ENCODE peak calls at places on chromosomes 7 and 10, in ten cellular contexts. V, E, Y, O, D, Q, N, J, L and K are unnamed samples.

GRCh38 chr10:7696545-7696944 is 6.6 kb upstream of the ITIH2 start:
- DNase-seq in D (no peak), E (peak; percentile 67), O (no peak), N (no peak), V (no peak), Y (peak; percentile 84), J (no peak), Q (peak; percentile 77), L (peak; percentile 64), K (no peak)

GRCh38 chr10:10786334-10787090 is 231.2 kb upstream of the CELF2 start:
- DNase-seq in J (no peak), L (no peak), D (no peak), N (no peak), V (no peak), Q (no peak), E (no peak), O (no peak), Y (no peak), K (no peak)

GRCh38 chr7:112669306-112669705 is 120.9 kb downstream of the TMEM168 start:
- DNase-seq in D (no peak), N (no peak), Q (no peak), J (no peak), Y (no peak), O (no peak), L (no peak), E (no peak), V (no peak), K (no peak)

GRCh38 chr10:44801383-44802327 is 109.5 kb upstream of the TMEM72 start:
- DNase-seq in Y (peak; percentile 96), J (no peak), V (peak; percentile 5), L (peak; percentile 96), O (no peak), Q (peak; percentile 93), D (peak; percentile 86), N (peak; percentile 17), E (peak; percentile 85), K (no peak)

GRCh38 chr10:28587970-28588290 is 55.0 kb downstream of the WAC start:
- DNase-seq in L (no peak), Y (no peak), E (no peak), D (no peak), Q (no peak), O (no peak), V (no peak), J (no peak), N (no peak), K (no peak)

GRCh38 chr10:5446390-5446926 is 34.1 kb downstream of the NET1 start:
- DNase-seq in D (peak; percentile 97), Y (peak; percentile 96), V (peak; percentile 70), Q (peak; percentile 93), J (peak; percentile 72), N (peak; percentile 84), L (peak; percentile 97), E (peak; percentile 92), O (peak; percentile 96), K (peak; percentile 71)

GRCh38 chr10:108791794-108792474 is 1131.4 kb downstream of the XPNPEP1 start:
- DNase-seq in N (no peak), O (no peak), L (no peak), Q (no peak), D (no peak), E (no peak), V (no peak), Y (no peak), J (no peak), K (no peak)

GRCh38 chr10:130336612-130337304 is 200.6 kb downstream of the GLRX3 start:
- DNase-seq in Y (peak; percentile 17), L (no peak), E (no peak), Q (no peak), V (no peak), D (no peak), J (no peak), N (no peak), O (no peak), K (no peak)

GRCh38 chr10:122561212-122561611 is 658 bp downstream of the DMBT1 start:
- DNase-seq in E (no peak), O (no peak), V (no peak), Y (no peak), N (no peak), Q (no peak), L (no peak), J (no peak), D (no peak), K (no peak)

GRCh38 chr10:106515206-106515790 is 649.2 kb downstream of the SORCS1 start:
- DNase-seq in O (no peak), N (no peak), V (no peak), L (no peak), J (no peak), E (no peak), Y (no peak), Q (no peak), D (no peak), K (no peak)

GRCh38 chr10:121316432-121316831 is 281.8 kb downstream of the FGFR2 start:
- DNase-seq in V (no peak), L (no peak), Q (no peak), O (no peak), N (no peak), J (no peak), E (no peak), D (no peak), Y (no peak), K (no peak)

GRCh38 chr10:7767209-7767608 is 20.6 kb downstream of the KIN start:
- DNase-seq in V (no peak), Y (no peak), D (no peak), N (no peak), Q (no peak), J (no peak), L (no peak), E (no peak), O (no peak), K (no peak)

GRCh38 chr7:106166651-106167342 is 54.7 kb upstream of the SYPL1 start:
- DNase-seq in O (peak; percentile 62), N (no peak), Y (no peak), E (no peak), D (peak; percentile 38), L (peak; percentile 63), Q (no peak), J (peak; percentile 52), V (peak; percentile 51), K (peak; percentile 47)

GRCh38 chr10:712089-712488 is 22.6 kb upstream of the DIP2C start:
- DNase-seq in L (peak; percentile 26), N (no peak), E (no peak), Y (no peak), J (no peak), V (no peak), O (no peak), D (no peak), Q (no peak), K (no peak)

GRCh38 chr7:25069900-25070443 is 55.1 kb downstream of the CYCS start:
- DNase-seq in D (peak; percentile 39), J (peak; percentile 63), V (peak; percentile 52), O (peak; percentile 37), Q (no peak), Y (no peak), N (no peak), E (no peak), L (peak; percentile 77), K (peak; percentile 47)

GRCh38 chr7:68406480-68406879 is 1191.8 kb upstream of the AUTS2 start:
- DNase-seq in N (no peak), D (no peak), Q (no peak), J (no peak), Y (no peak), O (no peak), L (no peak), V (no peak), E (no peak), K (no peak)

GRCh38 chr10:54962134-54962900 is 161.3 kb upstream of the PCDH15 start:
- DNase-seq in D (no peak), Y (peak; percentile 40), L (no peak), E (no peak), O (no peak), V (no peak), N (no peak), Q (no peak), J (no peak), K (no peak)

GRCh38 chr7:139124084-139124914 is 14.8 kb upstream of the ZC3HAV1 start:
- DNase-seq in N (no peak), Y (no peak), D (no peak), V (no peak), J (no peak), E (no peak), Q (no peak), L (no peak), O (no peak), K (no peak)